ENCODE peak calls at places on chromosomes 16 and 17, in nine cellular contexts. D is stomach; O is small intestine; S is colonic mucosa; T is IMR-90; W is naive thymus-derived CD4-positive, alpha-beta T cell; X is A549; L is effector memory CD4-positive, alpha-beta T cell; A is esophagus muscularis mucosa. V is an unnamed sample. For H3K4me1, the result is how much of the 10 kb centered on the place peaks cover.

GRCh38 chr17:35080536-35080935 is 17.0 kb upstream of the RFFL start:
- DNase-seq in O (no peak), W (no peak), A (no peak), D (no peak), L (no peak), X (no peak), T (no peak), S (no peak), V (no peak)

GRCh38 chr16:71423865-71424264 is 18.0 kb downstream of the TLE7 start:
- DNase-seq in S (no peak), W (no peak), X (no peak), L (no peak), O (no peak), D (no peak), A (no peak), T (no peak), V (no peak)

GRCh38 chr16:67967183-67967955 is 1.1 kb downstream of the SLC12A4 start:
- DNase-seq in S (no peak), O (no peak), W (peak), D (no peak), A (no peak), X (no peak), T (no peak), L (no peak), V (no peak)

GRCh38 chr16:8767176-8767575 is 30.3 kb downstream of the TMEM186 start:
- DNase-seq in X (no peak), W (no peak), D (no peak), T (no peak), O (no peak), L (no peak), A (no peak), S (no peak), V (no peak)

GRCh38 chr17:5587431-5588032 is 3.2 kb upstream of the NLRP1 start:
- DNase-seq in A (peak), T (peak), W (peak), L (no peak), D (no peak), X (peak), S (peak), O (peak), V (peak)

GRCh38 chr16:49661465-49662187 is 194.3 kb downstream of the ZNF423 start:
- DNase-seq in A (no peak), T (no peak), S (no peak), L (no peak), W (no peak), D (no peak), X (no peak), O (no peak), V (no peak)

GRCh38 chr17:8283356-8283755 is 5.1 kb upstream of the RANGRF start:
- DNase-seq in L (no peak), S (no peak), D (no peak), T (no peak), W (no peak), O (no peak), A (no peak), X (no peak), V (no peak)

GRCh38 chr17:74923538-74924249 is 379 bp upstream of the OTOP2 start:
- DNase-seq in X (peak), W (peak), D (peak), L (peak), O (peak), A (no peak), S (peak), T (peak), V (peak)

GRCh38 chr17:4304417-4305027 is 40.7 kb upstream of the ANKFY1 start:
- DNase-seq in O (peak), S (peak), W (peak), D (peak), L (peak), X (peak), A (no peak), T (peak), V (peak)

GRCh38 chr16:12771341-12771798 is 32.3 kb downstream of the CPPED1 start:
- DNase-seq in A (no peak), W (no peak), S (no peak), L (no peak), X (no peak), O (no peak), T (no peak), D (peak), V (no peak)

GRCh38 chr17:81942167-81942553 is 4.9 kb downstream of the MYADML2 start:
- DNase-seq in O (no peak), W (no peak), T (no peak), S (no peak), A (no peak), X (no peak), L (no peak), D (no peak), V (no peak)

GRCh38 chr17:45785373-45786193 is 1.5 kb downstream of the CRHR1 start:
- DNase-seq in A (no peak), L (no peak), D (no peak), W (no peak), X (no peak), O (no peak), T (no peak), S (no peak), V (no peak)

GRCh38 chr17:75288784-75289121 is 480 bp downstream of the SLC25A19 start:
- DNase-seq in S (peak), X (no peak), L (peak), W (no peak), O (no peak), T (no peak), D (peak), A (no peak), V (no peak)

GRCh38 chr17:81528384-81528650 is 140 bp downstream of the FSCN2 start:
- DNase-seq in O (no peak), D (no peak), L (no peak), T (no peak), W (no peak), S (no peak), A (no peak), X (no peak), V (no peak)

GRCh38 chr17:44004077-44004760 is at the start of gene NAGS:
- DNase-seq in W (no peak), A (no peak), D (no peak), T (no peak), L (no peak), S (peak), O (peak), X (no peak), V (peak)

GRCh38 chr17:75624714-75625345 is 8.4 kb upstream of the SMIM5 start:
- DNase-seq in D (no peak), A (no peak), O (no peak), X (no peak), L (no peak), S (no peak), W (no peak), T (no peak), V (no peak)

GRCh38 chr17:57675988-57676387 is 69.1 kb downstream of the CCDC182 start:
- DNase-seq in A (peak), W (no peak), S (peak), D (no peak), O (no peak), X (no peak), L (no peak), T (no peak), V (no peak)

GRCh38 chr16:76964464-76965154 is 226.4 kb upstream of the MON1B start:
- DNase-seq in X (no peak), D (no peak), T (no peak), S (no peak), W (no peak), L (no peak), A (no peak), O (no peak), V (no peak)

GRCh38 chr17:76685846-76686245 is 24.9 kb downstream of the MXRA7 start:
- DNase-seq in L (no peak), X (no peak), A (no peak), S (no peak), O (no peak), D (no peak), W (no peak), T (no peak), V (no peak)

GRCh38 chr17:80969674-80970043 is 22.0 kb upstream of the CHMP6 start:
- DNase-seq in L (no peak), S (no peak), D (no peak), X (no peak), W (no peak), O (no peak), A (no peak), T (no peak), V (no peak)

GRCh38 chr16:14449334-14449733 is 180.7 kb downstream of the PARN start:
- DNase-seq in L (no peak), O (no peak), S (no peak), A (no peak), W (no peak), T (no peak), X (peak), D (no peak), V (no peak)

GRCh38 chr16:66714659-66715307 is 18.2 kb upstream of the CMTM4 start:
- DNase-seq in W (no peak), A (no peak), O (peak), L (no peak), X (no peak), S (peak), D (no peak), T (no peak), V (no peak)

GRCh38 chr17:28346199-28346580 is 10.6 kb downstream of the TNFAIP1 start:
- DNase-seq in D (no peak), W (no peak), A (no peak), S (no peak), T (no peak), O (no peak), L (no peak), X (no peak), V (peak)

GRCh38 chr16:64167851-64168770 is 953.8 kb downstream of the CDH11 start:
- DNase-seq in S (no peak), O (no peak), W (no peak), T (no peak), L (no peak), X (no peak), A (no peak), D (no peak), V (no peak)

GRCh38 chr16:86984975-86985655 is 332.1 kb downstream of the C16orf95 start:
- DNase-seq in L (no peak), A (no peak), O (no peak), T (no peak), D (no peak), W (no peak), X (no peak), S (no peak), V (no peak)

GRCh38 chr16:25064967-25065366 is 46.6 kb upstream of the LCMT1 start:
- DNase-seq in S (no peak), A (no peak), X (no peak), W (no peak), T (peak), D (no peak), L (no peak), O (no peak), V (no peak)

GRCh38 chr17:73569758-73570319 is 74.4 kb downstream of the SDK2 start:
- DNase-seq in L (no peak), T (no peak), O (no peak), S (no peak), W (no peak), A (no peak), X (no peak), D (no peak), V (no peak)

DNA sequence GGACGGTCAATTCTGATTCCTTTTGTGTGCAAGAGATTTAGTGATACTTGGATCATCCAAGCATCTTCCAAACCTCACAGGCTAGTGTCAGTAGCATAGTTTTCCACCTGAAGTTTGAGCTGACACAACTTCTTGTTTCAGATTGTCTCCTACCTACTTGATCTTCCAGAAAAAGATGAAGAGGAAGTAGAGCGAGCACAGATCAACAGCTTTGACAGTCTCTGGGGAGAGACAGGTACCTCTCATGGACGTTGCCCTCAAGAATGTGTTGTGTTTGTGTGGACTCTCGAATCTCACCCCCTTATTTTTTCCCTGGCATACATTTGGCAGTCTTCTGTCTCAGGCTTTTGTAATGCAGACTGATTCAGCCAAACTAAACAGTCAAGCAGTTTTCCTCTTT is 47.4 kb downstream of the CYB561 start:
- DNase-seq in T (peak), W (no peak), O (no peak), D (no peak), X (no peak), A (no peak), L (no peak), S (no peak), V (no peak)
- H3K4me1 ChIP-seq in T (under half), W (under half), O (under half), D (under half), X (under half), A (under half), L (under half), S (under half), V (under half)

GRCh38 chr17:2173005-2173404 is 118.1 kb downstream of the HIC1 start:
- DNase-seq in O (no peak), A (no peak), D (no peak), W (no peak), L (no peak), X (no peak), T (peak), S (no peak), V (peak)
- H3K4me1 ChIP-seq in O (under half), A (half or more), D (half or more), W (under half), L (under half), X (under half), T (under half), S (under half), V (half or more)

GRCh38 chr16:89377446-89377838 is 112.9 kb downstream of the ANKRD11 start:
- DNase-seq in X (no peak), T (no peak), L (no peak), D (no peak), W (no peak), A (no peak), S (no peak), O (no peak), V (no peak)

GRCh38 chr16:89381788-89382187 is 108.6 kb downstream of the ANKRD11 start:
- DNase-seq in O (no peak), X (no peak), A (no peak), D (no peak), T (no peak), W (no peak), L (no peak), S (no peak), V (no peak)

GRCh38 chr16:89383095-89384003 is 107.0 kb downstream of the ANKRD11 start:
- DNase-seq in W (no peak), A (no peak), D (peak), X (peak), T (peak), S (peak), O (peak), L (no peak), V (peak)

GRCh38 chr16:89378947-89379771 is 111.2 kb downstream of the ANKRD11 start:
- DNase-seq in O (no peak), D (no peak), X (no peak), W (no peak), T (no peak), A (no peak), S (no peak), L (no peak), V (no peak)

DNA sequence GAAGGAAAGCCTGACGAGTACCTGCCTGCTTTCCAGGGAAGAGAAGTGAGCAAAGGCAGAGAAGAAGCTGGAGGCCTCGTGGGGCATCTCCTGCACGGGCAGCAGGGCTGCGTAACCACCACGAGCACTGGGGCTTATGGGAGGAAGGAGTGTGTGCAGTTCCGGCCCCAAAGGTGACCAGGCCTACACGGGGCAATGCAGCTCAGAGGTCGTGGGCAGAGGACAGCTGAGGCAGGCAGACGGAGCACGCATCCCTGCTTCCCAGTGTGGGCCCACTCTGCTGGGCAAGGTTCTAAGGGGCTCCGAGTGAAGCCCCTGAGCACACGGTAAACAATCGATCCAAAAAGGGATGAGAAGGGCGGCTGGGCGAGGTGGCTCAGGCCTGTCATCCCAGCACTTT is 109.7 kb downstream of the ANKRD11 start:
- DNase-seq in L (no peak), S (no peak), A (no peak), T (no peak), D (no peak), O (no peak), W (no peak), X (no peak), V (no peak)
- H3K4me1 ChIP-seq in L (under half), S (under half), A (half or more), T (under half), D (under half), O (under half), W (under half), X (under half), V (half or more)

DNA sequence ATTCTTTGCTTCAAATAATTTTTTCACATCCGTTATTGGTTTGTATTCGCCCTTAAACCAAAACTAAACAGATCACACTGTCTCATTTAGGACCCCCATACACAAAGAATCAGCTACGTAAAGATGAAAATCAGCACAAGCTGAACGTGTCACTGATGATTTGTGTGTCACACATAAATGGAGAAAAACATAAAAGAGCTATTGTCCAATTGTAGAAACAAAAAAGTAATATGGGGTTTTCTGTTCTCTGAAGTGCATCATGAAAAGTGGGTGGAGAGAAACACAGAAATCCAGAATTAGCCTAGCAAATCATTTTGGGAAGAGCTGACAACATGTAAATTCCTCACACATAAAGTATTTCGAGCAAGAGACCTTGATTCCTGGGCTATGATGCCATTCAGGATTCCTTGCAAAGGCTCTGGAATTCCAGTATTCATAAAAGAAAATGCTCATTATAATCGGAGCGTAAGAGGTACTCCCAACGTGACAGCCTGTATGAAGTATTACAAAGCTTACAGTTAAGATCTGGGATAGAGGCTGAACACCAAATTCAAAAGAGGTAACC is 1.1 kb downstream of the DCUN1D3 start:
- DNase-seq in X (no peak), D (no peak), W (no peak), A (no peak), L (no peak), T (peak), S (no peak), O (no peak), V (peak)
- H3K4me1 ChIP-seq in X (half or more), D (half or more), W (under half), A (half or more), L (under half), T (under half), S (under half), O (under half), V (under half)

GRCh38 chr17:10123093-10123492 is 75.3 kb downstream of the GAS7 start:
- DNase-seq in O (no peak), X (no peak), L (no peak), S (no peak), W (no peak), A (no peak), D (no peak), T (no peak), V (no peak)
- H3K4me1 ChIP-seq in O (under half), X (under half), L (under half), S (under half), W (under half), A (half or more), D (under half), T (under half), V (under half)

V was measured in cardiac muscle cell.